ENCODE peak calls at places on chromosome 2, in seven cellular contexts. E is cardiac muscle cell, G is GM23248, M is GM23338, Y is upper lobe of right lung, J is colonic mucosa, C is epithelial cell of esophagus. I is an unnamed sample.

GRCh38 chr2:42474765-42475454 is 18.9 kb downstream of the KCNG3 start:
- DNase-seq in E (no peak), G (no peak), M (no peak), Y (no peak), J (no peak), C (no peak), I (no peak)

GRCh38 chr2:223647258-223647952 is 45.2 kb upstream of the SCG2 start:
- DNase-seq in E (no peak), G (peak; percentile 25), M (no peak), Y (no peak), J (no peak), C (no peak), I (no peak)

GRCh38 chr2:1518891-1519530 is 105.7 kb downstream of the TPO start:
- DNase-seq in E (no peak), G (no peak), M (no peak), Y (no peak), J (no peak), C (no peak), I (no peak)

GRCh38 chr2:232580648-232580981 is 30.1 kb downstream of the EIF4E2 start:
- DNase-seq in E (no peak), G (no peak), M (no peak), Y (no peak), J (no peak), C (no peak), I (no peak)

GRCh38 chr2:233025706-233026105 is 6.8 kb upstream of the NEU2 start:
- DNase-seq in E (no peak), G (peak; percentile 35), M (no peak), Y (no peak), J (no peak), C (no peak), I (no peak)

GRCh38 chr2:193446967-193447366 is 1252.2 kb upstream of the TMEFF2 start:
- DNase-seq in E (no peak), G (no peak), M (no peak), Y (no peak), J (no peak), C (no peak), I (no peak)

GRCh38 chr2:150169230-150169629 is 318.2 kb downstream of the RND3 start:
- DNase-seq in E (no peak), G (peak; percentile 88), M (no peak), Y (no peak), J (peak; percentile 34), C (peak; percentile 29), I (no peak)

GRCh38 chr2:39615675-39616074 is 50.0 kb upstream of the TMEM178A start:
- DNase-seq in E (no peak), G (no peak), M (peak; percentile 31), Y (no peak), J (no peak), C (no peak), I (no peak)

GRCh38 chr2:159797468-159798375 is at the start of gene CD302:
- DNase-seq in E (peak; percentile 46), G (peak; percentile 87), M (peak; percentile 74), Y (peak; percentile 93), J (peak; percentile 76), C (peak; percentile 41), I (no peak)

GRCh38 chr2:1887915-1888314 is 143.6 kb upstream of the PXDN start:
- DNase-seq in E (peak; percentile 34), G (peak; percentile 38), M (peak; percentile 73), Y (no peak), J (no peak), C (no peak), I (no peak)

GRCh38 chr2:17892726-17893534 is 14.5 kb downstream of the KCNS3 start:
- DNase-seq in E (no peak), G (no peak), M (peak; percentile 30), Y (no peak), J (peak; percentile 63), C (peak; percentile 25), I (no peak)

GRCh38 chr2:158509928-158510797 is 53.4 kb downstream of the PKP4 start:
- DNase-seq in E (no peak), G (peak; percentile 62), M (no peak), Y (no peak), J (no peak), C (peak; percentile 69), I (no peak)

DNA sequence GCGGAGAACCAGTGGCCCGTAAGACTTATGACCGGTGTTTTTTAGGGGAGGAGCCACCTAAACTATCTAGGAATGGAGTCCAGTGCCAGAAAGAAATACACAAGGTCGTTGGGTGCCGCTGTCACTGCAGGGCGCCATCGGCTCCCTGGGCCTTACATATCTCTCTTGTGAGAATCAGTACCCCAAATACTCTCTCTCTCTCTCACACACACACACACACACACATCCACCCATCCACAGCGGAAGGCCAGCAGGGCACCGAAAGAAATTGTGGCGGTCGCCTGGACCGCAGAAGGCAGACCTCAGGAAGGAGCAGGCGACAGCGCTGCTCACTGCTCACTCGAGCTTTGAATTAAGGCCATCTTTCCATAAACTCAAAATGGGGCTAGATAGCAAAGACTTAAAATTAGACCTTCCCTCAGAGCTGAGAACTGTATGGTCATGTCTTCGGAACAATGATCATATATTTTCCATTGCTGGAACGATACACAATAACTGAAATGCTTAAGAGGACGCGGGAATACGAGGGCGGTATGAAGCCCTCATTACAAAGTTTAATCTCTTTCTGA is 10.3 kb downstream of the NR4A2 start:
- DNase-seq in E (peak; percentile 18), G (no peak), M (no peak), Y (no peak), J (peak; percentile 60), C (no peak), I (no peak)
- H3K4me3 ChIP-seq in E (peak overlapping the region; percentile 14), G (peak overlapping the region; percentile 68), M (peak overlapping the region; percentile 48), Y (peak overlapping the region; percentile 20), J (peak overlapping the region; percentile 32), C (no peak overlapping the region), I (no peak overlapping the region)

GRCh38 chr2:45432406-45432805 is 178.7 kb downstream of the SRBD1 start:
- DNase-seq in E (no peak), G (peak; percentile 43), M (no peak), Y (no peak), J (no peak), C (peak; percentile 62), I (no peak)
- H3K4me3 ChIP-seq in E (no peak overlapping the region), G (no peak overlapping the region), M (no peak overlapping the region), Y (no peak overlapping the region), J (no peak overlapping the region), C (no peak overlapping the region), I (no peak overlapping the region)

GRCh38 chr2:85751300-85751575 is 2.6 kb upstream of the ATOH8 start:
- DNase-seq in E (no peak), G (no peak), M (no peak), Y (no peak), J (no peak), C (no peak), I (no peak)

GRCh38 chr2:85754313-85755095 is 713 bp downstream of the ATOH8 start:
- DNase-seq in E (peak; percentile 65), G (peak; percentile 83), M (peak; percentile 79), Y (peak; percentile 78), J (no peak), C (peak; percentile 21), I (no peak)

GRCh38 chr2:85753525-85754312 is at the start of gene ATOH8:
- DNase-seq in E (peak; percentile 64), G (peak; percentile 87), M (peak; percentile 87), Y (peak; percentile 92), J (peak; percentile 78), C (peak; percentile 41), I (no peak)

GRCh38 chr2:85751627-85752026 is 2.2 kb upstream of the ATOH8 start:
- DNase-seq in E (no peak), G (no peak), M (no peak), Y (no peak), J (no peak), C (no peak), I (no peak)

DNA sequence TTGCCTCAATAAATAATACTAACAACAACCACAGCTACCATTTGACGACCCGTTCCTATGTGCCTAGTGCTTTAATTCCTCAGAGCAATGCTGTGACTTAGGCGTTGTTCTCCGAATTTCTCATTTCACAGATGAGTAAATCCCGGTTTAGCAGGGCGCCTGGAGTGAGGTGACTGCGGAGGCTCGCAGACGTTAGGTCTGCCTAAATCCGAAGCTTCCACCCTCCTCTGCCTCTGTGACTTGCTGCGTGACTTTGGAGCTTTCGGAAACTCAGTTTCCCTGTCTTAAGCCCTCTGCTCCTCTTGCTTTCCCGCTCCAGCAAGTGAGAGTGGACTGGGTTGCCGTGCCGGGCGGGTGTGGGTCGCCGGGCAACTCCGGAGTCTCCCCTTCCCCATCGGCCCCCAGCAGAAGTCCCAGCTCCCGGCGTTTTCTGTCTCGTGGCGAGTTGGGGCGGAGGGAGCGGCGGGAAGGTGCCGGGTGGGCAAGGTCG is 711 bp upstream of the ATOH8 start:
- DNase-seq in E (no peak), G (peak; percentile 84), M (peak; percentile 44), Y (no peak), J (no peak), C (no peak), I (no peak)
- H3K4me3 ChIP-seq in E (peak overlapping the region; percentile 47), G (peak overlapping the region; percentile 81), M (peak overlapping the region; percentile 88), Y (peak overlapping the region; percentile 87), J (peak overlapping the region; percentile 62), C (no peak overlapping the region), I (peak overlapping the region; percentile 81)

GRCh38 chr2:217807753-217808152 is 195.0 kb downstream of the TNS1 start:
- DNase-seq in E (no peak), G (no peak), M (no peak), Y (no peak), J (no peak), C (no peak), I (no peak)

GRCh38 chr2:217805679-217806479 is 196.9 kb downstream of the TNS1 start:
- DNase-seq in E (no peak), G (no peak), M (no peak), Y (peak; percentile 46), J (no peak), C (no peak), I (no peak)

GRCh38 chr2:217806480-217806760 is 196.4 kb downstream of the TNS1 start:
- DNase-seq in E (no peak), G (no peak), M (no peak), Y (no peak), J (no peak), C (no peak), I (no peak)

GRCh38 chr2:217808326-217808725 is 194.5 kb downstream of the TNS1 start:
- DNase-seq in E (no peak), G (no peak), M (no peak), Y (no peak), J (no peak), C (no peak), I (no peak)

DNA sequence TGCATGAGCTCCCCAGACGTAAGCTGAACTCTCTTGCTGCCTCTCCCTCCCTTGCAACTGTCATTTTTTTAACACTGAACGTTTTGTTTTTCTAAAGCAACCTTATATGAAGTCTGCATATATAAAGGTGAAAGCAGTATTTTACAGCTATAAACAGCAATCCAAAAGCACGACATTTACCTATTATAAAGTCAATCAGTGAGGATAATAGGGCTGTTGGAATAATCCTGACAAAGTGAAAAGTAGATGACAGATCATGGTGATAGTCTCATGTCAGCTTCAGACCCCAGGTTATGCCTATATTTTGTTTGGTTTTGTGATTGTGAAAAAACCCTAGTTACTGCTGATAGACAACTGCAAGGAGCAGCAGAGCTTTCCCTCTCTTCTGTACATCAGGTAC is 195.8 kb downstream of the TNS1 start:
- DNase-seq in E (no peak), G (no peak), M (no peak), Y (no peak), J (no peak), C (no peak), I (no peak)
- H3K4me3 ChIP-seq in E (no peak overlapping the region), G (no peak overlapping the region), M (no peak overlapping the region), Y (no peak overlapping the region), J (no peak overlapping the region), C (no peak overlapping the region), I (no peak overlapping the region)